ENCODE peak calls at places on chromosomes 3 and 15, in six cellular contexts. S is stimulated activated naive B cell treated with anti-CD40 and anti-IgM and Interleukin-4, amounts not matched to agents 10 μg/mL and 1 μg/mL and 100 μg/mL, for 72 hours; B is SJSA1; Y is activated T-cell treated with anti-CD3 and anti-CD28 coated beads for 1 hour; P is nephron progenitor cell; C is AML-193. D is an unnamed sample.

GRCh38 chr3:52213005-52213404 is 12.4 kb downstream of the TLR9 start:
- DNase-seq in S (no peak), P (no peak), B (no peak), Y (no peak), C (no peak), D (no peak)

GRCh38 chr3:132399054-132399929 is 18.0 kb upstream of the DNAJC13 start:
- DNase-seq in S (no peak), C (peak; percentile 72), Y (no peak), B (no peak), P (peak; percentile 39), D (peak; percentile 73)

GRCh38 chr3:121818578-121818977 is 16.3 kb downstream of the IQCB1 start:
- DNase-seq in Y (no peak), P (no peak), B (no peak), S (no peak), C (no peak), D (no peak)

GRCh38 chr15:57144448-57144847 is 226.0 kb downstream of the TCF12 start:
- DNase-seq in S (no peak), Y (no peak), B (no peak), P (no peak), C (no peak), D (no peak)

GRCh38 chr15:68051907-68052306 is 2.2 kb upstream of the PIAS1 start:
- DNase-seq in P (no peak), S (no peak), C (no peak), B (no peak), Y (no peak), D (no peak)

GRCh38 chr15:69665641-69666091 is 213.0 kb downstream of the RPLP1 start:
- DNase-seq in Y (no peak), S (no peak), B (no peak), C (no peak), P (peak; percentile 32), D (peak; percentile 74)

GRCh38 chr15:73765778-73766177 is 12.6 kb upstream of the INSYN1 start:
- DNase-seq in Y (no peak), B (no peak), C (no peak), S (no peak), P (no peak), D (no peak)

GRCh38 chr15:82165948-82166376 is 96.6 kb downstream of the EFL1 start:
- DNase-seq in S (no peak), B (no peak), Y (no peak), P (no peak), C (no peak), D (no peak)

GRCh38 chr3:114213669-114214541 is 23.5 kb downstream of the ZNF80 start:
- DNase-seq in Y (peak; percentile 46), P (peak; percentile 26), S (peak; percentile 84), C (peak; percentile 41), B (no peak), D (peak; percentile 75)

GRCh38 chr3:171056528-171056927 is 30.0 kb upstream of the SLC2A2 start:
- DNase-seq in C (no peak), Y (no peak), B (no peak), S (no peak), P (no peak), D (no peak)

GRCh38 chr3:40994611-40995010 is 204.7 kb upstream of the CTNNB1 start:
- DNase-seq in P (no peak), B (no peak), C (no peak), Y (no peak), S (no peak), D (no peak)

GRCh38 chr15:62118446-62118964 is 46.6 kb downstream of the C2CD4B start:
- DNase-seq in C (no peak), B (no peak), Y (no peak), P (no peak), S (no peak), D (no peak)

D was measured in left kidney.